ENCODE peak calls at places on chromosomes 4 and X, in five cellular contexts. U is retinal pigment epithelial cell, D is HEK293T, A is DMS153, I is pancreas. M is an unnamed sample.

GRCh38 chr4:71198958-71199357 is 139.9 kb upstream of the SLC4A4 start:
- DNase-seq in U (no peak), D (no peak), I (no peak), A (no peak), M (no peak)

GRCh38 chr4:145881991-145882390 is 56.6 kb downstream of the ZNF827 start:
- DNase-seq in U (no peak), I (peak), D (no peak), A (peak), M (no peak)

GRCh38 chrX:153492153-153492454 is 2.7 kb upstream of the BGN start:
- DNase-seq in D (no peak), I (no peak), U (no peak), A (no peak), M (no peak)

GRCh38 chr4:118833192-118833820 is 2.6 kb downstream of the SEC24D start:
- DNase-seq in I (no peak), A (no peak), D (no peak), U (no peak), M (no peak)

GRCh38 chr4:188439641-188440311 is 300.5 kb downstream of the TRIML1 start:
- DNase-seq in A (peak), U (peak), I (peak), D (no peak), M (no peak)

GRCh38 chr4:183345261-183345660 is 23.0 kb upstream of the CLDN24 start:
- DNase-seq in I (no peak), D (no peak), A (no peak), U (no peak), M (no peak)

GRCh38 chrX:25010784-25011588 is 4.8 kb downstream of the ARX start:
- DNase-seq in A (no peak), D (no peak), I (no peak), U (no peak), M (no peak)

GRCh38 chr4:165384608-165385007 is 5.8 kb downstream of the CPE start:
- DNase-seq in A (peak), D (no peak), U (no peak), I (no peak), M (no peak)

GRCh38 chr4:1862961-1863296 is 7.0 kb upstream of the LETM1 start:
- DNase-seq in D (no peak), I (no peak), U (no peak), A (no peak), M (no peak)

GRCh38 chr4:83974111-83974789 is 438.3 kb downstream of the GPAT3 start:
- DNase-seq in A (no peak), D (no peak), U (no peak), I (no peak), M (no peak)

GRCh38 chrX:120790118-120790517 is 85.5 kb downstream of the CT47B1 start:
- DNase-seq in U (peak), A (peak), D (peak), I (peak), M (peak)

GRCh38 chrX:55161581-55161980 is 58.6 kb upstream of the PAGE5 start:
- DNase-seq in A (no peak), I (no peak), U (no peak), D (no peak), M (no peak)

GRCh38 chr4:94758700-94759399 is 1.1 kb downstream of the BMPR1B start:
- DNase-seq in A (no peak), D (peak), U (no peak), I (peak), M (no peak)

GRCh38 chr4:113744667-113745241 is 16.8 kb downstream of the CAMK2D start:
- DNase-seq in U (no peak), D (no peak), A (no peak), I (no peak), M (no peak)

GRCh38 chrX:18994713-18995112 is 10.8 kb upstream of the PHKA2 start:
- DNase-seq in D (no peak), A (no peak), U (no peak), I (no peak), M (no peak)

GRCh38 chrX:152824841-152825374 is 5.6 kb downstream of the CETN2 start:
- DNase-seq in I (no peak), D (no peak), A (no peak), U (no peak), M (no peak)

GRCh38 chrX:78375894-78376293 is 48.5 kb upstream of the CYSLTR1 start:
- DNase-seq in U (no peak), I (no peak), D (no peak), A (no peak), M (peak)

GRCh38 chrX:154542723-154543424 is 3.8 kb downstream of the G6PD start:
- DNase-seq in D (no peak), U (no peak), A (no peak), I (no peak), M (no peak)

GRCh38 chr4:108547682-108548081 is 72.7 kb upstream of the RPL34 start:
- DNase-seq in U (no peak), A (no peak), I (no peak), D (no peak), M (no peak)

GRCh38 chr4:1105662-1106061 is 7.7 kb downstream of the RNF212 start:
- DNase-seq in U (peak), A (no peak), I (no peak), D (no peak), M (no peak)

GRCh38 chr4:80202190-80202711 is 4.9 kb downstream of the PRDM8 start:
- DNase-seq in U (no peak), A (peak), D (peak), I (peak), M (no peak)

GRCh38 chrX:85927740-85928139 is 119.6 kb downstream of the CHM start:
- DNase-seq in U (no peak), A (no peak), D (no peak), I (no peak), M (no peak)

GRCh38 chrX:136694491-136695087 is 46.6 kb downstream of the CD40LG start:
- DNase-seq in A (no peak), U (no peak), I (no peak), D (peak), M (peak)

GRCh38 chrX:26922278-26922677 is 540.9 kb downstream of the PPP4R3C start:
- DNase-seq in I (no peak), A (no peak), U (no peak), D (no peak), M (no peak)

GRCh38 chr4:85496933-85497332 is 22.0 kb downstream of the ARHGAP24 start:
- DNase-seq in I (no peak), U (peak), D (no peak), A (no peak), M (no peak)

GRCh38 chr4:162853788-162854187 is 312.9 kb downstream of the NAF1 start:
- DNase-seq in D (no peak), U (no peak), I (no peak), A (no peak), M (no peak)

GRCh38 chrX:35380808-35381700 is 417.1 kb upstream of the MAGEB16 start:
- DNase-seq in A (peak), D (peak), I (peak), U (no peak), M (peak)

GRCh38 chr4:80074059-80074458 is 1.0 kb upstream of the ANTXR2 start:
- DNase-seq in A (no peak), D (no peak), U (no peak), I (no peak), M (no peak)

GRCh38 chr4:138162259-138162658 is 79.9 kb downstream of the SLC7A11 start:
- DNase-seq in A (no peak), D (no peak), U (no peak), I (no peak), M (no peak)

GRCh38 chr4:2417196-2417764 is 1.2 kb downstream of the ZFYVE28 start:
- DNase-seq in I (no peak), D (peak), A (no peak), U (no peak), M (no peak)

GRCh38 chrX:74603040-74603439 is 11.4 kb downstream of the RLIM start:
- DNase-seq in A (no peak), U (no peak), I (no peak), D (no peak), M (no peak)

GRCh38 chr4:88629826-88630225 is 37.5 kb downstream of the HERC3 start:
- DNase-seq in D (no peak), U (no peak), A (no peak), I (no peak), M (no peak)

GRCh38 chrX:66760648-66761047 is 121.8 kb upstream of the EDA2R start:
- DNase-seq in U (no peak), A (no peak), D (no peak), I (no peak), M (no peak)

M was measured in LNCaP clone FGC.